ENCODE peak calls at places on chromosome X, in seven cellular contexts. B is neuronal stem cell, X is H1, J is H9, H is IMR-90, M is mesenchymal stem cell, C is mesendoderm. Q is an unnamed sample. For H3K79me1, the result is how much of the 10 kb centered on the place peaks cover.

GRCh38 chrX:116357317-116357716 is 79.1 kb upstream of the SLC6A14 start:
- DNase-seq in B (no peak), X (no peak), J (no peak), H (no peak), M (no peak), C (no peak), Q (no peak)

GRCh38 chrX:12505127-12505526 is 286.1 kb upstream of the PRPS2 start:
- DNase-seq in B (no peak), X (no peak), J (no peak), H (no peak), M (no peak), C (no peak), Q (no peak)

GRCh38 chrX:24216037-24216436 is 66.5 kb downstream of the ZFX start:
- DNase-seq in B (no peak), X (no peak), J (no peak), H (no peak), M (no peak), C (no peak), Q (no peak)

GRCh38 chrX:104522386-104522785 is 43.6 kb upstream of the IL1RAPL2 start:
- DNase-seq in B (no peak), X (peak), J (peak), H (no peak), M (no peak), C (peak), Q (no peak)

GRCh38 chrX:22378296-22378695 is 105.6 kb downstream of the CBLL2 start:
- DNase-seq in B (no peak), X (no peak), J (no peak), H (no peak), M (no peak), C (no peak), Q (no peak)

GRCh38 chrX:153226344-153227190 is 47.5 kb downstream of the MAGEA1 start:
- DNase-seq in B (peak), X (peak), J (peak), H (peak), M (peak), C (peak), Q (no peak)

GRCh38 chrX:43467608-43468234 is 188.4 kb upstream of the MAOA start:
- DNase-seq in B (no peak), X (peak), J (peak), H (no peak), M (no peak), C (no peak), Q (no peak)

GRCh38 chrX:147877726-147878125 is 34.0 kb upstream of the FMR1 start:
- DNase-seq in B (no peak), X (no peak), J (no peak), H (no peak), M (no peak), C (no peak), Q (no peak)

GRCh38 chrX:10526442-10526841 is 93.9 kb downstream of the MID1 start:
- DNase-seq in B (no peak), X (no peak), J (no peak), H (peak), M (no peak), C (no peak), Q (no peak)

GRCh38 chrX:127187095-127187494 is 367.6 kb downstream of the PRR32 start:
- DNase-seq in B (no peak), X (no peak), J (no peak), H (no peak), M (no peak), C (no peak), Q (no peak)

GRCh38 chrX:25640276-25640675 is 497.9 kb upstream of the MAGEB18 start:
- DNase-seq in B (no peak), X (no peak), J (no peak), H (no peak), M (no peak), C (no peak), Q (no peak)

GRCh38 chrX:3451566-3451965 is 105.1 kb upstream of the MXRA5 start:
- DNase-seq in B (no peak), X (no peak), J (no peak), H (no peak), M (no peak), C (no peak), Q (no peak)

GRCh38 chrX:114344756-114345155 is 239.1 kb upstream of the HTR2C start:
- DNase-seq in B (peak), X (no peak), J (no peak), H (peak), M (peak), C (peak), Q (no peak)

GRCh38 chrX:71366674-71367256 is 608 bp downstream of the TAF1 start:
- DNase-seq in B (no peak), X (peak), J (no peak), H (peak), M (peak), C (peak), Q (peak)

GRCh38 chrX:17710836-17711235 is 26.5 kb upstream of the SCML1 start:
- DNase-seq in B (no peak), X (no peak), J (no peak), H (peak), M (no peak), C (no peak), Q (no peak)

GRCh38 chrX:19642517-19643109 is 127.3 kb upstream of the MAP3K15 start:
- DNase-seq in B (no peak), X (no peak), J (no peak), H (no peak), M (no peak), C (no peak), Q (no peak)

GRCh38 chrX:115535844-115536243 is 25.1 kb upstream of the PLS3 start:
- DNase-seq in B (no peak), X (no peak), J (no peak), H (peak), M (no peak), C (no peak), Q (no peak)

GRCh38 chrX:72351606-72352338 is 46.1 kb upstream of the CITED1 start:
- DNase-seq in B (no peak), X (no peak), J (no peak), H (no peak), M (no peak), C (no peak), Q (no peak)

GRCh38 chrX:130719399-130719798 is 183.6 kb downstream of the ENOX2 start:
- DNase-seq in B (no peak), X (no peak), J (no peak), H (no peak), M (no peak), C (no peak), Q (no peak)

GRCh38 chrX:12138366-12139313 is at the start of gene FRMPD4:
- DNase-seq in B (peak), X (peak), J (peak), H (peak), M (no peak), C (peak), Q (no peak)

GRCh38 chrX:5650904-5651303 is 577.8 kb downstream of the NLGN4X start:
- DNase-seq in B (no peak), X (no peak), J (peak), H (no peak), M (no peak), C (peak), Q (no peak)

GRCh38 chrX:131901581-131901980 is 121.5 kb upstream of the STK26 start:
- DNase-seq in B (no peak), X (no peak), J (no peak), H (no peak), M (no peak), C (no peak), Q (no peak)

GRCh38 chrX:10507181-10507580 is 113.2 kb downstream of the MID1 start:
- DNase-seq in B (no peak), X (no peak), J (no peak), H (peak), M (no peak), C (no peak), Q (no peak)

GRCh38 chrX:149286940-149287349 is 218.2 kb downstream of the IDS start:
- DNase-seq in B (peak), X (peak), J (peak), H (peak), M (peak), C (peak), Q (peak)

GRCh38 chrX:106959897-106960296 is 39.7 kb downstream of the CLDN2 start:
- DNase-seq in B (no peak), X (no peak), J (no peak), H (peak), M (peak), C (peak), Q (no peak)

GRCh38 chrX:56763556-56764152 is 34.6 kb downstream of the NBDY start:
- DNase-seq in B (no peak), X (peak), J (peak), H (peak), M (no peak), C (no peak), Q (peak)

GRCh38 chrX:28697732-28698131 is 110.5 kb downstream of the IL1RAPL1 start:
- DNase-seq in B (no peak), X (no peak), J (no peak), H (no peak), M (no peak), C (no peak), Q (no peak)

GRCh38 chrX:19772759-19773623 is 114.4 kb downstream of the SH3KBP1 start:
- DNase-seq in B (no peak), X (no peak), J (no peak), H (no peak), M (no peak), C (no peak), Q (no peak)

GRCh38 chrX:46961574-46962279 is 49.5 kb downstream of the JADE3 start:
- DNase-seq in B (no peak), X (no peak), J (no peak), H (no peak), M (no peak), C (no peak), Q (no peak)

GRCh38 chrX:54194982-54195588 is 12.0 kb upstream of the FAM120C start:
- DNase-seq in B (no peak), X (no peak), J (no peak), H (no peak), M (no peak), C (no peak), Q (no peak)

GRCh38 chrX:54817220-54817820 is 9.8 kb downstream of the MAGED2 start:
- DNase-seq in B (no peak), X (no peak), J (no peak), H (no peak), M (no peak), C (no peak), Q (no peak)

GRCh38 chrX:39855748-39856129 is 242.0 kb downstream of the BCOR start:
- DNase-seq in B (no peak), X (no peak), J (peak), H (peak), M (peak), C (peak), Q (no peak)

GRCh38 chrX:66046612-66047235 is 6.8 kb upstream of the VSIG4 start:
- DNase-seq in B (no peak), X (no peak), J (no peak), H (no peak), M (no peak), C (no peak), Q (no peak)

GRCh38 chrX:100072286-100072685 is 337.8 kb downstream of the PCDH19 start:
- DNase-seq in B (no peak), X (no peak), J (no peak), H (no peak), M (no peak), C (no peak), Q (no peak)

GRCh38 chrX:17495052-17495451 is 120.1 kb downstream of the NHS start:
- DNase-seq in B (no peak), X (no peak), J (no peak), H (no peak), M (no peak), C (no peak), Q (no peak)

GRCh38 chrX:1440506-1440905 is 12.2 kb downstream of the ASMTL start:
- DNase-seq in B (no peak), X (no peak), J (no peak), H (no peak), M (no peak), C (no peak), Q (no peak)
- H2AK5ac ChIP-seq in B (no peak), X (no peak), J (no peak), H (no peak), M (no peak), C (no peak), Q (no peak)

GRCh38 chrX:135975421-135975820 is 1.6 kb upstream of the MMGT1 start:
- DNase-seq in B (no peak), X (no peak), J (no peak), H (no peak), M (no peak), C (no peak), Q (peak)
- H3K79me1 ChIP-seq in B (under half), X (under half), J (under half), H (under half), M (under half), C (under half), Q (under half)

GRCh38 chrX:134368140-134368539 is 91.8 kb upstream of the HPRT1 start:
- DNase-seq in B (no peak), X (no peak), J (no peak), H (peak), M (no peak), C (no peak), Q (no peak)

GRCh38 chrX:134373736-134374135 is 86.2 kb upstream of the HPRT1 start:
- DNase-seq in B (no peak), X (no peak), J (no peak), H (no peak), M (peak), C (no peak), Q (no peak)

GRCh38 chrX:134374294-134374693 is 85.7 kb upstream of the HPRT1 start:
- DNase-seq in B (no peak), X (no peak), J (no peak), H (no peak), M (peak), C (no peak), Q (no peak)

GRCh38 chrX:134369576-134369975 is 90.4 kb upstream of the HPRT1 start:
- DNase-seq in B (no peak), X (no peak), J (no peak), H (no peak), M (no peak), C (no peak), Q (peak)

DNA sequence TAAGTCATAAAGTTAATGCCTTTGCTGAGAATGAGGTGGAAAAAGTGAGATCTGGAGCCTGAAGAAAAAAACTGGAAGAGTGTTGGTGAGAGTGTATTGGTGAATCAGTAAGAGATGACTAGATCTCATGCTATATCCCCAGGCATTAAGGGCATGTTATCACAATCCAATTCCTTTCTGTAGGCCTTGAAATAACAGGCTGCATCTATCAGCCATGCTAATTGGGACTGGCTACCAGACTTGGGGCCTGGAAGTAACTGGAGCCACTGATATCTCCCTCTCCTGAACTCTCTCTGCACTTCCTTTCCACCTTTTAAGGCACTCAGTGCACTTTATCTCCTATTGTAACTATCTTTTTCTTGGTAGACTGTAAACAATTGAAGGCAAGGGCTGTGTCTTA is 88.8 kb upstream of the HPRT1 start:
- DNase-seq in B (no peak), X (no peak), J (no peak), H (no peak), M (no peak), C (peak), Q (no peak)
- H2AK5ac ChIP-seq in B (no peak), X (no peak), J (no peak), H (no peak), M (no peak), C (no peak), Q (no peak)

GRCh38 chrX:27591938-27592337 is 1.8 kb downstream of the DCAF8L2 start:
- DNase-seq in B (no peak), X (no peak), J (peak), H (no peak), M (no peak), C (no peak), Q (no peak)

GRCh38 chrX:27600686-27601085 is 10.5 kb downstream of the DCAF8L2 start:
- DNase-seq in B (no peak), X (no peak), J (no peak), H (no peak), M (no peak), C (no peak), Q (no peak)

GRCh38 chrX:27598312-27598711 is 8.2 kb downstream of the DCAF8L2 start:
- DNase-seq in B (peak), X (no peak), J (no peak), H (no peak), M (no peak), C (peak), Q (no peak)

GRCh38 chrX:27599928-27600327 is 9.8 kb downstream of the DCAF8L2 start:
- DNase-seq in B (no peak), X (no peak), J (no peak), H (peak), M (no peak), C (no peak), Q (no peak)

GRCh38 chrX:27597506-27597905 is 7.4 kb downstream of the DCAF8L2 start:
- DNase-seq in B (no peak), X (no peak), J (no peak), H (no peak), M (no peak), C (no peak), Q (no peak)
- H3K79me1 ChIP-seq in B (under half), X (under half), J (under half), H (under half), M (under half), C (under half), Q (under half)

DNA sequence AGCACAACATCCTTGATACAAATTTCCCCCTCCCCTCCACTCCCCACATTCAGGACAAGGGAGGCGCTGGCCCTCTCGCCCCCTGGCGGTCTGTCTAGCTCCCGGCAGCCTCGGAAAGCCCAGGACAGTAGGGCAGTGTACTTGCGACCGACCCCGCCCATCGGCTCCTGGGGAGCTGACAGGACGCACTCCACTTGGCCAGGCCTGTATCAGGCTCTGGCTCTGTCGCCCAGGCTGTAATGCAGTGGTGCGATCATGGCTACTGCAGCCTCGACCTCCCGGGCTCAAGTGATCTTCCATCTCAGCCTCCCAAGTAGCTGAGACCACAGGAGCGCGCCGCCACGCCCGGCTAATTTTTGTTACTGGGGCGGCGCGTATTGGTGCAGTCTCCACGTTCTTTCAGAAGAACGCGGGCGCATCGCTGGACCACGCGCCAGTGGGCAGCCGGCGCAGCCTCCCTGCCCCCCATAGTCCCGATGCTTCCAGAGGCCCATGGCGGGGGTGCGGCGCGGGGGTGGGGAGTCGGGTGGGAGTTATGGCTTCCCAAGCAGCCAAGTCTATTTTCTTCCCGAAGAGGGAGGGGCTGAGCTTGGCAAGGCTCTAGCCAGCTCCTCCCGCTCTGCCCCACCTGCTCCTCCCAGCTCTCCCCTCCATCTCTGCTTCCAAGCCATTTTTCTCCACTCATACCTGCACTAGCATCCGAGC is 7.8 kb upstream of the AKAP14 start:
- DNase-seq in B (no peak), X (peak), J (peak), H (peak), M (peak), C (peak), Q (peak)
- H2AK5ac ChIP-seq in B (no peak), X (no peak), J (no peak), H (no peak), M (no peak), C (no peak), Q (no peak)

GRCh38 chrX:630922-631496 is 418 bp downstream of the SHOX start:
- DNase-seq in B (no peak), X (peak), J (peak), H (no peak), M (no peak), C (peak), Q (no peak)
- H3K79me1 ChIP-seq in B (under half), X (under half), J (under half), H (under half), M (under half), C (under half), Q (under half)

GRCh38 chrX:140822184-140822583 is 112.6 kb downstream of the LINC00632 start:
- DNase-seq in B (no peak), X (no peak), J (no peak), H (no peak), M (no peak), C (no peak), Q (no peak)

GRCh38 chrX:140817943-140818342 is 108.4 kb downstream of the LINC00632 start:
- DNase-seq in B (no peak), X (no peak), J (no peak), H (peak), M (peak), C (peak), Q (peak)

GRCh38 chrX:140821280-140821679 is 111.7 kb downstream of the LINC00632 start:
- DNase-seq in B (no peak), X (peak), J (peak), H (no peak), M (no peak), C (peak), Q (no peak)

DNA sequence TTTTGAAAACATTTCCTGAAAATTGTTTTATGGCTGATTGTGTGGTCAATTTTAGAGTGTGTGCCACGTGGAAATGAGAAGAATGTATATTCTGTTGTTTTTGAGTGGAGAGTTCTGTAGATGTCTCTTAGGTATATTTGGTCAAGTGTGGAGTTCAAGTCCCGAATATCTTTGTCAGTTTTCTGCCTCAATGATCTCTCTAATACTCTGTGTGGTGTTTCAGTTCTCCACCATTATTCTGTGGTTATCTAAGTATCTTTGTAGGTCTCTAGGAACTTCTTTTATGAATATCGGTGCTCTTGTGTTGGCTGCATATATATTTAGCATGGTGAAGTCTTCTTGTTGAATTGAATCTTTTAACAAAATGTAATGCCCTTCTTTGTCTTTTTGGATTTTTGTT is 113.3 kb downstream of the LINC00632 start:
- DNase-seq in B (no peak), X (no peak), J (no peak), H (no peak), M (no peak), C (no peak), Q (no peak)
- H2AK5ac ChIP-seq in B (no peak), X (no peak), J (no peak), H (no peak), M (no peak), C (no peak), Q (no peak)

Q was measured in trophoblast cell.